ENCODE peak calls at places on chromosomes 13 and 19, in four cellular contexts. One of them, this sample, is unnamed.

GRCh38 chr19:48006762-48007161 is 12.3 kb downstream of the ELSPBP1 start:
- DNase-seq in H9: peak; percentile 33
- DNase-seq in neuronal stem cell: no peak
- DNase-seq in H1: peak; percentile 1
- DNase-seq in this sample: no peak

GRCh38 chr13:74135306-74136088 is 1.3 kb upstream of the KLF12 start:
- DNase-seq in H9: peak; percentile 76
- DNase-seq in neuronal stem cell: peak; percentile 78
- DNase-seq in H1: no peak
- DNase-seq in this sample: peak; percentile 27

GRCh38 chr19:13902993-13903555 is 2.8 kb downstream of the BRME1 start:
- DNase-seq in H1: no peak
- DNase-seq in neuronal stem cell: no peak
- DNase-seq in H9: no peak
- DNase-seq in this sample: peak; percentile 50

GRCh38 chr19:50325310-50326100 is 3.7 kb downstream of the KCNC3 start:
- DNase-seq in H9: peak; percentile 97
- DNase-seq in H1: peak; percentile 92
- DNase-seq in neuronal stem cell: peak; percentile 95
- DNase-seq in this sample: peak; percentile 83

GRCh38 chr13:50401721-50402510 is 386.7 kb downstream of the KCNRG start:
- DNase-seq in H9: no peak
- DNase-seq in neuronal stem cell: no peak
- DNase-seq in H1: no peak
- DNase-seq in this sample: no peak

GRCh38 chr19:29560313-29561075 is 34.7 kb downstream of the VSTM2B start:
- DNase-seq in H9: no peak
- DNase-seq in H1: no peak
- DNase-seq in neuronal stem cell: no peak
- DNase-seq in this sample: no peak

GRCh38 chr13:80048030-80048429 is 292.9 kb downstream of the SPRY2 start:
- DNase-seq in neuronal stem cell: no peak
- DNase-seq in H1: no peak
- DNase-seq in H9: no peak
- DNase-seq in this sample: no peak

GRCh38 chr13:91017669-91018053 is 329.8 kb upstream of the MIR17HG start:
- DNase-seq in H1: peak; percentile 2
- DNase-seq in H9: peak; percentile 44
- DNase-seq in neuronal stem cell: no peak
- DNase-seq in this sample: peak; percentile 8

GRCh38 chr19:4622695-4623421 is 16.5 kb upstream of the TNFAIP8L1 start:
- DNase-seq in H9: peak; percentile 86
- DNase-seq in neuronal stem cell: no peak
- DNase-seq in H1: no peak
- DNase-seq in this sample: no peak

GRCh38 chr13:105502193-105502592 is 1033.3 kb downstream of the EFNB2 start:
- DNase-seq in H9: no peak
- DNase-seq in neuronal stem cell: peak; percentile 6
- DNase-seq in H1: no peak
- DNase-seq in this sample: no peak

GRCh38 chr13:51004918-51005460 is 95.4 kb downstream of the RNASEH2B start:
- DNase-seq in H1: no peak
- DNase-seq in neuronal stem cell: no peak
- DNase-seq in H9: peak; percentile 28
- DNase-seq in this sample: no peak

GRCh38 chr19:48737360-48737998 is 2.9 kb downstream of the RASIP1 start:
- DNase-seq in H9: peak; percentile 95
- DNase-seq in neuronal stem cell: no peak
- DNase-seq in H1: no peak
- DNase-seq in this sample: no peak

GRCh38 chr19:11446652-11447301 is 11.3 kb downstream of the PRKCSH start:
- DNase-seq in H9: peak; percentile 68
- DNase-seq in neuronal stem cell: no peak
- DNase-seq in H1: no peak
- DNase-seq in this sample: peak; percentile 67

GRCh38 chr13:40637644-40638043 is 28.8 kb downstream of the FOXO1 start:
- DNase-seq in H1: no peak
- DNase-seq in H9: no peak
- DNase-seq in neuronal stem cell: no peak
- DNase-seq in this sample: no peak

GRCh38 chr13:30880756-30881155 is 25.3 kb upstream of the MEDAG start:
- DNase-seq in neuronal stem cell: no peak
- DNase-seq in H9: no peak
- DNase-seq in H1: no peak
- DNase-seq in this sample: peak; percentile 30
- H4K91ac ChIP-seq in neuronal stem cell: no peak overlapping the region
- H4K91ac ChIP-seq in H9: no peak overlapping the region
- H4K91ac ChIP-seq in H1: no peak overlapping the region
- H4K91ac ChIP-seq in this sample: peak overlapping the region; percentile 96

DNA sequence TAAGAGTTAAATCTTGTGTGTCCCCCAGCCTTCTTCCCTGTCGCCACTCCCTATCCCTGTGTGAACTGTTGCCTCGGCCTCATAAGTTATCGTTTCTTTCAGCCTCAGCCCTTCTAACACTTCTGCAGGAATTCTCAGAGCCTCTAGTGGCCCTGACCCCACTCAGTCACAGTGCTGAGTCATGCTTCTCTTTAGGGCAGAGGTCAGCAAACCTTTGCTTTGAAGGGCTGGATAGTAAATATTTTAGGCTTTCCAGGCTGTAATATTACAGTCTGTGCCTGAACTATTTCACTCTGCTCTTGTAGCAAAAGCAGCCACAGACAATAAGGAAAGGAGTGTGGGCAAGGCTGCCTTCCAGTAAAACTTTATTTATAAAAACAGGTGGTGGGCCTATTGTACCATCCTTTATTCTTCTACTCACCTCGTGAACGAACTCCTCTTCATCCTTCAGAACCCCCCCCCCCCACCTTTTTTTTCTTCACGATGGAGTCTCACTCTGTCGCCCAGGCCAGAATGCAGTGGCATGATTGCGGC is 22.1 kb downstream of the MYO9B start:
- DNase-seq in H1: no peak
- DNase-seq in neuronal stem cell: no peak
- DNase-seq in H9: no peak
- DNase-seq in this sample: peak; percentile 67
- H4K91ac ChIP-seq in H1: no peak overlapping the region
- H4K91ac ChIP-seq in neuronal stem cell: no peak overlapping the region
- H4K91ac ChIP-seq in H9: no peak overlapping the region
- H4K91ac ChIP-seq in this sample: peak overlapping the region; percentile 75

DNA sequence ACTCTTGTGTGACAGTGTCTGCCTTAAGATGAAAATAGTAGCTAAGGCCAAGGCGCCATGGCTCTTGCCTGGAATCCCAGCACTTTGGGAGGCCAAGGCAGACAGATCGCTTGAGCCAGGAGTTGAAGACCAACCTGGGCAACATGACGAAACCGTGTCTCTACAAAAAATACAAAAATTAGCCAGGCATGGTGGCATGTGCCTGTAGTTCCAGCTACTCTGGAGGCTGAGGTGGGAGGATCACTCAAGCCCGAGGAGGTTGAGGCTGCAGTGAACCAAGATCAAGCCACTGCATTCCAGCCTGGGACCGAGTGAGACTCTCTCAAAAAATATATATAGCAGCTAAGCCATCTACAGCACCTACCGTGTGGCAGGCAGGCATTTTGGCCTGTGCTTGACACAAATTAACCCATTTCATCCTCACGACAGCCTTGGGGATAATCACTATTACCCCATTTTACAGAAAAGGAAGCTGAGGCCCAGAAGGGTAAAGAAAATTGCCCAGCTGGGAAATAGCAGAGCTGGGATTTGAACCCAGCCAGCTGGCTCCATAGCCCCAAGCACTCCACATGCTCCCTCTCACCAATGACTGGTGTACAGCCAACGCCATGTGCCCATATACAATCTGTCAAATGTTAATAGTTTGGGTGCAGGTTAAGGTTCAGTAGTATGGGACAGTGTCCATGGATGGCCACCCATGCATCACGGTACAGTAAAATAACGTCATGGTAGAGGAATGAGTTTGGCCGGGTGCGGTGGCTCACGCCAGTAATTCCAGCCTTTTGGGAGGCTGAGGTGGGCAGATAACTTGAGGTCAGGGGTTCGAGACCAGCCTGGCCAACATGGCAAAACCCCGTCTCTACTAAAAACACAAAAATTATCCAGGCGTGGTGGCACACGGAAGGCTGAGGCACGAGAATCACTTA is 3.1 kb downstream of the SLC1A5 start:
- DNase-seq in H1: no peak
- DNase-seq in H9: no peak
- DNase-seq in neuronal stem cell: no peak
- DNase-seq in this sample: peak; percentile 41
- H4K91ac ChIP-seq in H1: no peak overlapping the region
- H4K91ac ChIP-seq in H9: no peak overlapping the region
- H4K91ac ChIP-seq in neuronal stem cell: no peak overlapping the region
- H4K91ac ChIP-seq in this sample: peak overlapping the region; percentile 20

GRCh38 chr13:109345433-109345941 is 440.9 kb downstream of the IRS2 start:
- DNase-seq in neuronal stem cell: no peak
- DNase-seq in H9: no peak
- DNase-seq in H1: no peak
- DNase-seq in this sample: no peak

GRCh38 chr13:109344552-109345157 is 441.7 kb downstream of the IRS2 start:
- DNase-seq in neuronal stem cell: no peak
- DNase-seq in H9: no peak
- DNase-seq in H1: no peak
- DNase-seq in this sample: peak; percentile 57

GRCh38 chr13:109348514-109349340 is 437.7 kb downstream of the IRS2 start:
- DNase-seq in neuronal stem cell: no peak
- DNase-seq in H9: no peak
- DNase-seq in H1: no peak
- DNase-seq in this sample: no peak

GRCh38 chr13:109351236-109351635 is 435.1 kb downstream of the IRS2 start:
- DNase-seq in H1: no peak
- DNase-seq in H9: no peak
- DNase-seq in neuronal stem cell: no peak
- DNase-seq in this sample: no peak

GRCh38 chr13:109346060-109346459 is 440.3 kb downstream of the IRS2 start:
- DNase-seq in neuronal stem cell: no peak
- DNase-seq in H1: no peak
- DNase-seq in H9: no peak
- DNase-seq in this sample: no peak
- H4K91ac ChIP-seq in neuronal stem cell: no peak overlapping the region
- H4K91ac ChIP-seq in H1: no peak overlapping the region
- H4K91ac ChIP-seq in H9: no peak overlapping the region
- H4K91ac ChIP-seq in this sample: no peak overlapping the region

GRCh38 chr13:114311908-114312307 is 2.4 kb upstream of the CHAMP1 start:
- DNase-seq in H1: no peak
- DNase-seq in neuronal stem cell: no peak
- DNase-seq in H9: no peak
- DNase-seq in this sample: no peak

GRCh38 chr13:114311387-114311786 is 2.9 kb upstream of the CHAMP1 start:
- DNase-seq in neuronal stem cell: no peak
- DNase-seq in H9: no peak
- DNase-seq in H1: no peak
- DNase-seq in this sample: no peak

GRCh38 chr13:114313061-114313860 is 1.0 kb upstream of the CHAMP1 start:
- DNase-seq in neuronal stem cell: no peak
- DNase-seq in H9: no peak
- DNase-seq in H1: no peak
- DNase-seq in this sample: no peak

GRCh38 chr13:114315074-114315785 is 927 bp downstream of the CHAMP1 start:
- DNase-seq in neuronal stem cell: no peak
- DNase-seq in H9: no peak
- DNase-seq in H1: no peak
- DNase-seq in this sample: no peak

GRCh38 chr13:114314074-114314912 is at the start of gene CHAMP1:
- DNase-seq in H1: peak; percentile 59
- DNase-seq in H9: peak; percentile 87
- DNase-seq in neuronal stem cell: peak; percentile 91
- DNase-seq in this sample: peak; percentile 96
- H4K91ac ChIP-seq in H1: peak within 1 kb of the TSS; percentile 59
- H4K91ac ChIP-seq in H9: no peak within 1 kb of the TSS
- H4K91ac ChIP-seq in neuronal stem cell: no peak within 1 kb of the TSS
- H4K91ac ChIP-seq in this sample: peak within 1 kb of the TSS; percentile 89

GRCh38 chr19:2529473-2529918 is 53.6 kb downstream of the GADD45B start:
- DNase-seq in neuronal stem cell: no peak
- DNase-seq in H9: no peak
- DNase-seq in H1: no peak
- DNase-seq in this sample: peak; percentile 100
- H4K91ac ChIP-seq in neuronal stem cell: no peak overlapping the region
- H4K91ac ChIP-seq in H9: no peak overlapping the region
- H4K91ac ChIP-seq in H1: no peak overlapping the region
- H4K91ac ChIP-seq in this sample: peak overlapping the region; percentile 79

This sample was measured in trophoblast cell.